ENCODE peak calls at places on chromosomes 2 and 18, in nine cellular contexts. R, H, C, E, Q, Z, T, J and V are unnamed samples.

GRCh38 chr2:147910990-147911473 is 66.2 kb downstream of the ACVR2A start:
- DNase-seq in E (no peak), T (peak; percentile 77), R (peak; percentile 43), H (peak; percentile 71), Z (peak; percentile 42), Q (peak; percentile 72), C (peak; percentile 6), J (peak; percentile 24), V (peak; percentile 76)

GRCh38 chr2:106596844-106597243 is 109.7 kb downstream of the CD8B2 start:
- DNase-seq in R (no peak), H (peak; percentile 20), Z (no peak), J (no peak), T (peak; percentile 8), Q (peak; percentile 6), C (no peak), E (no peak), V (no peak)

GRCh38 chr2:29322011-29322410 is 206.8 kb downstream of the CLIP4 start:
- DNase-seq in T (no peak), R (no peak), C (no peak), Q (peak; percentile 42), E (no peak), H (no peak), Z (no peak), J (no peak), V (peak; percentile 22)

GRCh38 chr2:238237441-238237840 is 2.4 kb downstream of the HES6 start:
- DNase-seq in Z (no peak), C (no peak), H (peak; percentile 56), J (no peak), Q (no peak), E (no peak), R (no peak), T (no peak), V (no peak)

GRCh38 chr18:3604626-3605408 is 154.8 kb downstream of the TGIF1 start:
- DNase-seq in Z (peak; percentile 91), E (no peak), H (peak; percentile 94), C (no peak), R (peak; percentile 31), T (peak; percentile 98), J (no peak), Q (peak; percentile 84), V (peak; percentile 99)

GRCh38 chr2:142880275-142880674 is 2.8 kb downstream of the KYNU start:
- DNase-seq in J (no peak), E (no peak), H (no peak), Z (peak; percentile 72), Q (no peak), T (peak; percentile 92), C (no peak), R (no peak), V (peak; percentile 58)

GRCh38 chr2:9975805-9976447 is 24.4 kb downstream of the GRHL1 start:
- DNase-seq in R (peak; percentile 52), E (peak; percentile 41), T (peak; percentile 98), C (no peak), Z (peak; percentile 96), Q (no peak), H (peak; percentile 57), J (no peak), V (peak; percentile 94)

GRCh38 chr18:23822590-23823385 is 133.5 kb downstream of the LAMA3 start:
- DNase-seq in Q (no peak), T (peak; percentile 49), R (no peak), E (no peak), J (no peak), H (no peak), C (no peak), Z (peak; percentile 70), V (peak; percentile 81)

GRCh38 chr2:8508766-8509165 is 173.1 kb upstream of the ID2 start:
- DNase-seq in Z (no peak), J (no peak), R (no peak), T (no peak), C (no peak), Q (no peak), H (no peak), E (no peak), V (no peak)

GRCh38 chr2:12303181-12304030 is 413.3 kb upstream of the TRIB2 start:
- DNase-seq in Q (peak; percentile 22), T (peak; percentile 83), E (no peak), C (no peak), H (peak; percentile 92), R (no peak), Z (no peak), J (no peak), V (peak; percentile 38)

GRCh38 chr2:200298816-200299215 is 7.7 kb upstream of the SPATS2L start:
- DNase-seq in R (no peak), J (no peak), Q (no peak), C (no peak), Z (no peak), H (no peak), T (no peak), E (no peak), V (no peak)

GRCh38 chr2:153487482-153487881 is 8.9 kb upstream of the RPRM start:
- DNase-seq in Z (peak; percentile 3), R (no peak), H (no peak), Q (no peak), J (no peak), C (no peak), T (no peak), E (no peak), V (no peak)

GRCh38 chr18:65821890-65822289 is 71.1 kb downstream of the CDH7 start:
- DNase-seq in H (no peak), Q (no peak), R (no peak), Z (no peak), C (no peak), T (no peak), E (no peak), J (no peak), V (no peak)

GRCh38 chr18:65811307-65811706 is 60.5 kb downstream of the CDH7 start:
- DNase-seq in Q (no peak), R (peak; percentile 4), H (no peak), C (no peak), E (no peak), Z (no peak), J (no peak), T (no peak), V (no peak)

GRCh38 chr18:65817178-65817577 is 66.4 kb downstream of the CDH7 start:
- DNase-seq in T (no peak), C (no peak), E (no peak), R (no peak), H (no peak), J (no peak), Q (no peak), Z (no peak), V (no peak)
- TF ChIP-seq CTCF in T (no peak), C (no peak), E (no peak), R (no peak), H (no peak), J (no peak), Q (no peak), Z (no peak), V (no peak)

GRCh38 chr2:68837861-68838341 is 33.3 kb downstream of the BMP10 start:
- DNase-seq in C (no peak), T (peak; percentile 85), J (no peak), R (no peak), Z (peak; percentile 27), H (no peak), E (no peak), Q (peak; percentile 84), V (peak; percentile 48)

GRCh38 chr2:68835636-68836035 is 35.6 kb downstream of the BMP10 start:
- DNase-seq in R (no peak), C (no peak), T (no peak), H (peak; percentile 81), E (no peak), Z (no peak), J (no peak), Q (peak; percentile 35), V (no peak)

GRCh38 chr2:68838641-68839040 is 32.6 kb downstream of the BMP10 start:
- DNase-seq in Z (no peak), H (no peak), R (no peak), E (no peak), J (no peak), Q (no peak), C (no peak), T (no peak), V (no peak)

GRCh38 chr2:68837164-68837860 is 33.9 kb downstream of the BMP10 start:
- DNase-seq in T (peak; percentile 27), R (no peak), H (peak; percentile 33), J (peak; percentile 72), Q (peak; percentile 85), Z (peak; percentile 35), E (peak; percentile 59), C (peak; percentile 30), V (no peak)

DNA sequence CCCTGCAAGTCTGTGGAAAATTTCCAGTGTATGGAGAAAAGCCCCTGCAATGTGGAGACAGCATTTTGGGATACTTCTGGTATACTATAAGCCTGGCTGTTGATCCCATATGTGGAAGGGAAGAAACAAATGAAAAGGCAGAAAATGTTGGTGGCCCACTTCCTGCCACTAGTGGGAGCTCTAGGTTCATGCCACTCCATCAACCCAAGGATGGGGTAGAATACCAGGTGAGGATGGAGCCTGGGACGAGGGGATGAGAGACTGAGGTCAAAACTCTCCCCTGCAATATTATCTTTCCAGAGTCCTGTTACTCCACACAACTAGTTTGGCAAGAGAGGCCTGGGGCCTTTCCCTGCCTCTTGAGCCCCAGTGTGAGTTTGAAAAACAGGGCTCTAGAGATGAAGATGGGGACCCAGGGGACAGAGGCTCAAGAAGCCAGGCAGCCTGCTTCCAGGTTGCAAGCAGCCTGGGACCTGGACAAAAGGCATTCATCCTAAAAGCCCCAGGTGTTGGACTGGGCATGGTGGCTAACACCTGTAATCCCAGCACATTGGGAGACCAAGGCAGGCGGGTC is 31.9 kb downstream of the BMP10 start:
- DNase-seq in C (peak; percentile 19), H (peak; percentile 59), Z (peak; percentile 12), J (no peak), E (no peak), R (peak; percentile 21), Q (peak; percentile 20), T (no peak), V (no peak)
- TF ChIP-seq CTCF in C (peak; percentile 75), H (peak; percentile 68), Z (peak; percentile 91), J (peak; percentile 44), E (peak; percentile 28), R (peak; percentile 37), Q (peak; percentile 45), T (peak; percentile 63), V (peak; percentile 57)

GRCh38 chr2:239276813-239277193 is 124.0 kb downstream of the HDAC4 start:
- DNase-seq in Z (no peak), J (no peak), Q (no peak), H (peak; percentile 50), E (no peak), R (no peak), T (no peak), C (peak; percentile 33), V (no peak)
- TF ChIP-seq CTCF in Z (no peak), J (peak; percentile 32), Q (no peak), H (peak; percentile 20), E (peak; percentile 19), R (no peak), T (no peak), C (no peak), V (no peak)

DNA sequence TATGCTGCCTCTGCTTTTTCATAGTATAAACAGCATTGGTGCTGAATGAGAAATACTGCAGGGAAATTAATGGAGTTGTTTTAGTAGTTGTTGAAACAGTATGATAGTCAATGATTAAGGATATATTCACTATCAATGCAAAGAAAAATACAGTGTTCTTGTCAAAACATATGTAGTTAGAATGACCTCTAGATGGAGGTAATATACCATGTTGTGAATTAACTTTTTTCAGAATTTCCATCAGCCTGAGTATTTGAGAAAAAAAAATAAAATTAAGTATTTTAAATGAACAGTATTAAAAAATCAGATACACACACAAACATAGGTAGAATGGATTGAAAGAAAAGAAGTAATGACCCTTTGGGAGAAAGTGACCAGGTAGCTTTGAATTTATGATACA is 59.5 kb downstream of the RMDN2 start:
- DNase-seq in H (peak; percentile 48), C (no peak), J (no peak), R (no peak), E (no peak), Z (no peak), T (peak; percentile 42), Q (no peak), V (peak; percentile 26)
- TF ChIP-seq CTCF in H (no peak), C (no peak), J (no peak), R (no peak), E (no peak), Z (peak; percentile 8), T (peak; percentile 53), Q (no peak), V (peak; percentile 45)